ENCODE peak calls at places on chromosomes 13 and 19, in five cellular contexts. J is K562, Q is HepG2, A is H1, M is GM12878. Z is an unnamed sample.

GRCh38 chr19:14363203-14364097 is 17.8 kb upstream of the ADGRE5 start:
- DNase-seq in J (peak), Q (peak), A (peak), M (no peak), Z (peak)

GRCh38 chr13:113785051-113786010 is 26.3 kb downstream of the TMEM255B start:
- DNase-seq in J (no peak), Q (no peak), A (no peak), M (no peak), Z (peak)

GRCh38 chr19:12995596-12996541 is 594 bp downstream of the NFIX start:
- DNase-seq in J (peak), Q (no peak), A (no peak), M (no peak), Z (no peak)

GRCh38 chr19:31113250-31113685 is 236.0 kb downstream of the TSHZ3 start:
- DNase-seq in J (no peak), Q (no peak), A (no peak), M (no peak), Z (no peak)

GRCh38 chr13:93915269-93915809 is 564.1 kb downstream of the DCT start:
- DNase-seq in J (no peak), Q (no peak), A (no peak), M (no peak), Z (no peak)

GRCh38 chr19:38736036-38736412 is 8.2 kb downstream of the CAPN12 start:
- DNase-seq in J (peak), Q (no peak), A (peak), M (no peak), Z (no peak)

GRCh38 chr13:32045537-32045936 is 14.0 kb downstream of the FRY start:
- DNase-seq in J (no peak), Q (no peak), A (no peak), M (no peak), Z (no peak)

GRCh38 chr13:27962982-27963381 is 6.1 kb downstream of the CDX2 start:
- DNase-seq in J (no peak), Q (no peak), A (no peak), M (no peak), Z (no peak)

GRCh38 chr13:28474491-28475134 is 20.3 kb downstream of the FLT1 start:
- DNase-seq in J (no peak), Q (no peak), A (no peak), M (no peak), Z (no peak)

GRCh38 chr19:35070471-35070870 is 28.9 kb downstream of the HPN start:
- DNase-seq in J (no peak), Q (no peak), A (no peak), M (no peak), Z (no peak)

GRCh38 chr13:23667750-23668149 is 97.5 kb downstream of the TNFRSF19 start:
- DNase-seq in J (no peak), Q (no peak), A (peak), M (no peak), Z (no peak)

GRCh38 chr19:18292810-18293641 is 11.6 kb upstream of the JUND start:
- DNase-seq in J (peak), Q (peak), A (peak), M (no peak), Z (peak)

GRCh38 chr19:53422551-53422950 is 9.2 kb upstream of the ZNF761 start:
- DNase-seq in J (no peak), Q (no peak), A (no peak), M (no peak), Z (no peak)

GRCh38 chr13:113169277-113170272 is 11.1 kb downstream of the PROZ start:
- DNase-seq in J (no peak), Q (peak), A (no peak), M (no peak), Z (no peak)

GRCh38 chr13:50359779-50360178 is 344.5 kb downstream of the KCNRG start:
- DNase-seq in J (no peak), Q (no peak), A (no peak), M (no peak), Z (no peak)

GRCh38 chr13:112032186-112032835 is 34.6 kb upstream of the SOX1 start:
- DNase-seq in J (no peak), Q (no peak), A (no peak), M (no peak), Z (no peak)

GRCh38 chr19:18397242-18398202 is at the start of gene LRRC25:
- DNase-seq in J (peak), Q (no peak), A (peak), M (no peak), Z (no peak)

GRCh38 chr19:46787331-46788100 is 878 bp downstream of the SLC1A5 start:
- DNase-seq in J (peak), Q (peak), A (peak), M (no peak), Z (no peak)

GRCh38 chr13:46386426-46386995 is 541 bp downstream of the RUBCNL start:
- DNase-seq in J (no peak), Q (no peak), A (peak), M (no peak), Z (no peak)

GRCh38 chr19:34225659-34226015 is 28.7 kb upstream of the GARRE1 start:
- DNase-seq in J (no peak), Q (no peak), A (no peak), M (no peak), Z (no peak)

GRCh38 chr19:38095411-38096308 is 128.4 kb downstream of the DPF1 start:
- DNase-seq in J (peak), Q (peak), A (peak), M (peak), Z (peak)

GRCh38 chr19:50906217-50906616 is 5.0 kb downstream of the KLK4 start:
- DNase-seq in J (peak), Q (peak), A (peak), M (no peak), Z (no peak)

GRCh38 chr19:35107541-35107939 is 8.1 kb upstream of the FXYD3 start:
- DNase-seq in J (peak), Q (peak), A (no peak), M (no peak), Z (peak)

GRCh38 chr13:28035146-28035782 is 46.8 kb upstream of the URAD start:
- DNase-seq in J (no peak), Q (no peak), A (no peak), M (no peak), Z (peak)

GRCh38 chr19:1453525-1454371 is 3.8 kb downstream of the APC2 start:
- DNase-seq in J (no peak), Q (no peak), A (no peak), M (no peak), Z (no peak)

GRCh38 chr19:35495107-35496064 is 5.1 kb upstream of the KRTDAP start:
- DNase-seq in J (peak), Q (peak), A (peak), M (no peak), Z (peak)

GRCh38 chr19:18446811-18447359 is 9.0 kb upstream of the ISYNA1 start:
- DNase-seq in J (no peak), Q (no peak), A (no peak), M (no peak), Z (no peak)

GRCh38 chr13:41058229-41059070 is 2.9 kb upstream of the WBP4 start:
- DNase-seq in J (no peak), Q (no peak), A (no peak), M (no peak), Z (no peak)

GRCh38 chr19:35704218-35704617 is at the start of gene ZBTB32:
- DNase-seq in J (peak), Q (no peak), A (peak), M (no peak), Z (no peak)

DNA sequence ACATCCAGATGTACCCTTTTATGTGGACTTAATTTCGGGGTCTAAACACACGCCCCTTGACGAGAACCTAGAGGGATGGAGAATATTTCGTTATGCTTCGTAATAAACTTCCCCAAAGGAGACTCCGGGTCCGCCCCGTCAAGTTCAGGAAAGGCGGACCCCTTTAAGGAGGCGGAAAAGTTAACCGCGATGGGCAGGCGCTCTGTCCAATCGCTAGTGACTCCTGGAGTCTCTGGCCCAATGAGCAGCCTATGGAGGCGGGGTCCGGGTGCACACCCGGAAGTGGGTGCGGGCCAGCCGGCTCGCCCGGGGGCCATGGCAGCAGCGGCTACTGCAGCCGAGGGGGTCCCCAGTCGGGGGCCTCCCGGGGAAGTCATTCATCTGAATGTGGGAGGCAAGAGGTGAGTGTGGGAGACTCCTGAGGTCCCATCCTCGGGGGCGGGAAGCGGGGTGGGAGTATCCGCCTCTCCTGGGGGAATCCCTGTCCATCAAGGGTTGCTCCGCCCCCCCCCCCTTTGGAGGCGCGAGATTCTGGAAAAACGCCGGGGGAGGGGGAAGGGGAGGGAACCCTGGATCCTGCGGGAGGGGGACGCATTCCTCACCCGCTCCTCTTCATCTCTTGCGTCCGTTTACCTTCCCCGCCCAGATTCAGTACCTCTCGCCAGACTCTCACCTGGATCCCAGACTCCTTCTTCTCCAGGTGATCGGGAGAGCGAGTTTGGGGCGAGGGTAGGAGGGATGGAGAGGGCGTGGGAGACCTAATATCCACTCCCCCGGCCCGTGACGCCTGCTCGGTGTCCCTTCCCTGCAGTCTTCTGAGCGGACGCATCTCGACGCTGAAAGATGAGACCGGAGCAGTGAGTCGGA is at the start of gene SHKBP1:
- DNase-seq in J (peak), Q (peak), A (peak), M (peak), Z (peak)
- TF ChIP-seq SRF in J (no peak), Q (no peak), A (no peak), M (no peak), Z (no peak)

GRCh38 chr19:16363852-16364230 is 39.2 kb downstream of the KLF2 start:
- DNase-seq in J (no peak), Q (no peak), A (no peak), M (no peak), Z (no peak)
- H3K27ac ChIP-seq in J (no peak), Q (no peak), A (no peak), M (no peak), Z (no peak)

GRCh38 chr19:54458648-54459281 is 4.8 kb downstream of the LENG9 start:
- DNase-seq in J (no peak), Q (no peak), A (no peak), M (no peak), Z (no peak)
- TF ChIP-seq SRF in J (no peak), Q (no peak), A (no peak), M (no peak), Z (no peak)

GRCh38 chr13:90396266-90396665 is 951.2 kb upstream of the MIR17HG start:
- DNase-seq in J (no peak), Q (no peak), A (no peak), M (no peak), Z (no peak)

GRCh38 chr13:90393408-90393807 is 954.1 kb upstream of the MIR17HG start:
- DNase-seq in J (no peak), Q (no peak), A (no peak), M (no peak), Z (no peak)

GRCh38 chr13:90395348-90395747 is 952.1 kb upstream of the MIR17HG start:
- DNase-seq in J (no peak), Q (no peak), A (no peak), M (no peak), Z (no peak)

GRCh38 chr13:90400372-90400771 is 947.1 kb upstream of the MIR17HG start:
- DNase-seq in J (no peak), Q (no peak), A (no peak), M (no peak), Z (no peak)

GRCh38 chr13:90395846-90396245 is 951.6 kb upstream of the MIR17HG start:
- DNase-seq in J (no peak), Q (no peak), A (no peak), M (no peak), Z (no peak)
- H3K27ac ChIP-seq in J (no peak), Q (no peak), A (no peak), M (no peak), Z (no peak)

Z was measured in HCT116.